ENCODE peak calls at places on chromosomes 1 and 21, in four cellular contexts. One of them, this sample, is unnamed.

GRCh38 chr1:228342627-228343210 is 63.9 kb downstream of the TRIM11 start:
- DNase-seq in GM12878: no peak
- DNase-seq in K562: no peak
- DNase-seq in HepG2: no peak
- DNase-seq in this sample: no peak

GRCh38 chr1:78673120-78673519 is 23.5 kb downstream of the IFI44 start:
- DNase-seq in GM12878: no peak
- DNase-seq in K562: no peak
- DNase-seq in HepG2: peak; percentile 11
- DNase-seq in this sample: no peak

GRCh38 chr21:32585042-32585710 is at the start of gene TCP10L:
- DNase-seq in GM12878: no peak
- DNase-seq in K562: no peak
- DNase-seq in HepG2: no peak
- DNase-seq in this sample: no peak

GRCh38 chr1:210132582-210132981 is 100.0 kb upstream of the SERTAD4 start:
- DNase-seq in GM12878: no peak
- DNase-seq in K562: peak; percentile 28
- DNase-seq in HepG2: no peak
- DNase-seq in this sample: peak; percentile 27

GRCh38 chr1:52139817-52140540 is 1.9 kb upstream of the ZFYVE9 start:
- DNase-seq in GM12878: peak; percentile 55
- DNase-seq in K562: no peak
- DNase-seq in HepG2: no peak
- DNase-seq in this sample: no peak

GRCh38 chr1:37233606-37234005 is 199.3 kb upstream of the GRIK3 start:
- DNase-seq in GM12878: no peak
- DNase-seq in K562: no peak
- DNase-seq in HepG2: no peak
- DNase-seq in this sample: no peak

GRCh38 chr1:162994921-162995320 is 74.2 kb upstream of the RGS4 start:
- DNase-seq in GM12878: no peak
- DNase-seq in K562: no peak
- DNase-seq in HepG2: no peak
- DNase-seq in this sample: no peak

GRCh38 chr1:156676820-156677615 is at the start of gene NES:
- DNase-seq in GM12878: no peak
- DNase-seq in K562: peak; percentile 89
- DNase-seq in HepG2: peak; percentile 75
- DNase-seq in this sample: peak; percentile 83

GRCh38 chr1:206808615-206809014 is 36.3 kb upstream of the IL10 start:
- DNase-seq in GM12878: no peak
- DNase-seq in K562: peak; percentile 59
- DNase-seq in HepG2: peak; percentile 6
- DNase-seq in this sample: no peak

GRCh38 chr1:192477630-192478029 is 97.9 kb upstream of the RGS1 start:
- DNase-seq in GM12878: peak; percentile 17
- DNase-seq in K562: no peak
- DNase-seq in HepG2: peak; percentile 16
- DNase-seq in this sample: no peak

GRCh38 chr1:169132512-169133227 is 26.2 kb downstream of the ATP1B1 start:
- DNase-seq in GM12878: no peak
- DNase-seq in K562: no peak
- DNase-seq in HepG2: no peak
- DNase-seq in this sample: no peak

GRCh38 chr21:31509108-31510017 is 150.1 kb upstream of the SOD1 start:
- DNase-seq in GM12878: peak; percentile 41
- DNase-seq in K562: peak; percentile 83
- DNase-seq in HepG2: peak; percentile 18
- DNase-seq in this sample: peak; percentile 81

GRCh38 chr1:183739082-183739481 is 65.8 kb upstream of the RGL1 start:
- DNase-seq in GM12878: no peak
- DNase-seq in K562: no peak
- DNase-seq in HepG2: no peak
- DNase-seq in this sample: no peak
- TF ChIP-seq FOXK2 in GM12878: no peak
- TF ChIP-seq FOXK2 in K562: no peak
- TF ChIP-seq FOXK2 in HepG2: no peak
- TF ChIP-seq FOXK2 in this sample: no peak

GRCh38 chr1:117114816-117115215 is 6.7 kb downstream of the TRIM45 start:
- DNase-seq in GM12878: no peak
- DNase-seq in K562: no peak
- DNase-seq in HepG2: no peak
- DNase-seq in this sample: no peak

GRCh38 chr1:117107364-117107763 is 14.2 kb downstream of the TRIM45 start:
- DNase-seq in GM12878: no peak
- DNase-seq in K562: no peak
- DNase-seq in HepG2: no peak
- DNase-seq in this sample: no peak

GRCh38 chr1:117112063-117112462 is 9.5 kb downstream of the TRIM45 start:
- DNase-seq in GM12878: no peak
- DNase-seq in K562: no peak
- DNase-seq in HepG2: no peak
- DNase-seq in this sample: no peak

GRCh38 chr1:117113199-117113598 is 8.3 kb downstream of the TRIM45 start:
- DNase-seq in GM12878: no peak
- DNase-seq in K562: no peak
- DNase-seq in HepG2: no peak
- DNase-seq in this sample: no peak

DNA sequence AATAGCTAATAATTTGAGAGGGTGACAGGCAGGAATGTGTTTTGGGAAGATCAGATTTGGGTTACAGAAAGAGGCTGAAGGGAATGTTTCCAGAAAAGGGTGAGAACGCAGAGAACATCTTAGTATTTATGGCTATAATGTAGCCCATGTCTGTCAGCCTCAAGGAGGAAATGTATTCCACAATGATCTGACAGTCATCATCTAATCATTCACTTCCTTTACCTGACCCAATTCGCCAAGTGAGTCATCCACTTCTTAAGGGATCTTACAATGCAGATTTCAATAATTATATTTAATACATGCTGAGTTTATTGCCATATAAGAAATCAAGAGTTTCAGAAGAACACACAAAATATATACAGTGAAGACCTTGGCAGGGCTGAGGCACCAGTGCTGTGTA is 10.8 kb downstream of the TRIM45 start:
- DNase-seq in GM12878: no peak
- DNase-seq in K562: no peak
- DNase-seq in HepG2: no peak
- DNase-seq in this sample: no peak
- TF ChIP-seq TARDBP in GM12878: no peak
- TF ChIP-seq TARDBP in K562: no peak
- TF ChIP-seq TARDBP in HepG2: no peak
- TF ChIP-seq TARDBP in this sample: no peak

DNA sequence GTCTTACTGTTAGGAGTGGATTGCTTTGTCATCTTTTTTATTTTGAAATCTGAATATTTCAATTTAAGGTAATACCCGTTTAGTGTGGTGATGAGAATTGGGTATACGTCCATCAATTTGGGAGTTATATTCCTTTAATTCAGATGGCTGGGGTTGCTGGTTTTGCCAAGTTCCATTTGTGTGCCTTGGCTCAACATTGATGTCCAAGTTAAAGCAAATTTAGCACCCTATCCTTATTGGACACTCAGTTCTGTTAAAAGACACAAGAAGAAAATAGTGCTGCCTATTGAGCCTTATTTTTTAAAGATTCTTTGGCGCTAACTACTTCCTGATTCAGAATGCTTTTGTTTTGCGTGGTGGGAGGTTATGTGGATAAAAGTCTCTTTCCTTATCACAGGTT is 40.6 kb downstream of the CAMTA1 start:
- DNase-seq in GM12878: no peak
- DNase-seq in K562: no peak
- DNase-seq in HepG2: no peak
- DNase-seq in this sample: no peak
- TF ChIP-seq FOXK2 in GM12878: no peak
- TF ChIP-seq FOXK2 in K562: no peak
- TF ChIP-seq FOXK2 in HepG2: no peak
- TF ChIP-seq FOXK2 in this sample: no peak

DNA sequence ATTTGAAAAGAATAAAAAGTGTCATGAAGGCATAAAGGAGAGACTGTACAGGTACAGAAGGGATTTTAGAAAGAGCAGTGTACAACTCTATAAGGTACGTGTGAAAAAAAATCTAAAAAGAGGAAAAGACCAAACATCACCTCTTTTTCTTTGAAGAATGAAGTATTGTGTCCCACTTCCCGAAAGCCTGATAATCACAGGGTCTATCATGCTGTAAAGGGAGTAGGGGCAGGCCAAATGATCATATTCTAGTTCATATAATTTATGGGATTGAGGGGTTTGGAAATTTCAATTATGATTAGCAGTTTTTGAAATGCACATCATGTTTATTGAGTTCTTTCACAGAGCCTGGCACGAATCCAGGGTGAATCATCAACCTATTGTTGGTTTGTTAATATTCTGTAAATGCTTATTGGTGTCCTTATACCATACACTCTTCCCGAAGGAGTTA is 910 bp upstream of the RERE start:
- DNase-seq in GM12878: no peak
- DNase-seq in K562: no peak
- DNase-seq in HepG2: no peak
- DNase-seq in this sample: no peak
- TF ChIP-seq TARDBP in GM12878: no peak
- TF ChIP-seq TARDBP in K562: no peak
- TF ChIP-seq TARDBP in HepG2: no peak
- TF ChIP-seq TARDBP in this sample: no peak

GRCh38 chr1:183588827-183589226 is 1.4 kb downstream of the NCF2 start:
- DNase-seq in GM12878: no peak
- DNase-seq in K562: no peak
- DNase-seq in HepG2: no peak
- DNase-seq in this sample: no peak

GRCh38 chr1:183590225-183591191 is at the start of gene NCF2:
- DNase-seq in GM12878: peak; percentile 96
- DNase-seq in K562: no peak
- DNase-seq in HepG2: no peak
- DNase-seq in this sample: no peak

GRCh38 chr1:183589384-183589783 is 875 bp downstream of the NCF2 start:
- DNase-seq in GM12878: no peak
- DNase-seq in K562: no peak
- DNase-seq in HepG2: no peak
- DNase-seq in this sample: no peak

GRCh38 chr1:183592733-183593132 is 2.5 kb upstream of the NCF2 start:
- DNase-seq in GM12878: no peak
- DNase-seq in K562: no peak
- DNase-seq in HepG2: no peak
- DNase-seq in this sample: no peak

GRCh38 chr1:183589836-183590224 is 429 bp downstream of the NCF2 start:
- DNase-seq in GM12878: no peak
- DNase-seq in K562: no peak
- DNase-seq in HepG2: no peak
- DNase-seq in this sample: no peak
- TF ChIP-seq FOXK2 in GM12878: no peak
- TF ChIP-seq FOXK2 in K562: no peak
- TF ChIP-seq FOXK2 in HepG2: no peak
- TF ChIP-seq FOXK2 in this sample: no peak

DNA sequence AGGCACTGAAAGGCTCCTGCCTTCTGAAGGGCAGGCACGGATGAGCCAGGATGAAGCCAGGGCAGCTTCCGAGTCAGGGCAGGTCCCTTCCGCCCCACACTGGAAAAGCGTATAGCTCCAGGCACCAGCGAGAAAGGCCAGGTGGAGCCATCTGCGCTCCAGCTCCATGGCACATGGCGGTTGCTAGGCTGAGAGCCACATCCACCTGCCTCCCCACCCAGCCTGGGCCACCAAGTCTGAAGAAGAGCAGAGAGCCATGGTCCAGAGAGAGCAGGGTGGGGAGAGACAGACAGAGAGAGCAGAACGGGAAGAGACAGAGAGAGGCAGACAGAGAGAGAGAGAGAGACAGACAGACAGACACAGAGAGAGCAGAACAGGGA is 5.3 kb downstream of the FNDC10 start:
- DNase-seq in GM12878: no peak
- DNase-seq in K562: no peak
- DNase-seq in HepG2: no peak
- DNase-seq in this sample: no peak
- TF ChIP-seq TARDBP in GM12878: no peak
- TF ChIP-seq TARDBP in K562: no peak
- TF ChIP-seq TARDBP in HepG2: no peak
- TF ChIP-seq TARDBP in this sample: no peak

GRCh38 chr1:234603221-234604204 is 6.5 kb downstream of the IRF2BP2 start:
- DNase-seq in GM12878: no peak
- DNase-seq in K562: peak; percentile 49
- DNase-seq in HepG2: peak; percentile 83
- DNase-seq in this sample: no peak

GRCh38 chr1:234601217-234602017 is 8.6 kb downstream of the IRF2BP2 start:
- DNase-seq in GM12878: no peak
- DNase-seq in K562: peak; percentile 77
- DNase-seq in HepG2: peak; percentile 64
- DNase-seq in this sample: no peak

GRCh38 chr1:234600418-234601216 is 9.4 kb downstream of the IRF2BP2 start:
- DNase-seq in GM12878: no peak
- DNase-seq in K562: peak; percentile 41
- DNase-seq in HepG2: peak; percentile 98
- DNase-seq in this sample: no peak

GRCh38 chr1:234604393-234604725 is 5.6 kb downstream of the IRF2BP2 start:
- DNase-seq in GM12878: no peak
- DNase-seq in K562: no peak
- DNase-seq in HepG2: no peak
- DNase-seq in this sample: no peak

GRCh38 chr1:234602334-234603220 is 7.4 kb downstream of the IRF2BP2 start:
- DNase-seq in GM12878: no peak
- DNase-seq in K562: peak; percentile 84
- DNase-seq in HepG2: peak; percentile 95
- DNase-seq in this sample: no peak
- TF ChIP-seq FOXK2 in GM12878: no peak
- TF ChIP-seq FOXK2 in K562: peak; percentile 75
- TF ChIP-seq FOXK2 in HepG2: no peak
- TF ChIP-seq FOXK2 in this sample: no peak

DNA sequence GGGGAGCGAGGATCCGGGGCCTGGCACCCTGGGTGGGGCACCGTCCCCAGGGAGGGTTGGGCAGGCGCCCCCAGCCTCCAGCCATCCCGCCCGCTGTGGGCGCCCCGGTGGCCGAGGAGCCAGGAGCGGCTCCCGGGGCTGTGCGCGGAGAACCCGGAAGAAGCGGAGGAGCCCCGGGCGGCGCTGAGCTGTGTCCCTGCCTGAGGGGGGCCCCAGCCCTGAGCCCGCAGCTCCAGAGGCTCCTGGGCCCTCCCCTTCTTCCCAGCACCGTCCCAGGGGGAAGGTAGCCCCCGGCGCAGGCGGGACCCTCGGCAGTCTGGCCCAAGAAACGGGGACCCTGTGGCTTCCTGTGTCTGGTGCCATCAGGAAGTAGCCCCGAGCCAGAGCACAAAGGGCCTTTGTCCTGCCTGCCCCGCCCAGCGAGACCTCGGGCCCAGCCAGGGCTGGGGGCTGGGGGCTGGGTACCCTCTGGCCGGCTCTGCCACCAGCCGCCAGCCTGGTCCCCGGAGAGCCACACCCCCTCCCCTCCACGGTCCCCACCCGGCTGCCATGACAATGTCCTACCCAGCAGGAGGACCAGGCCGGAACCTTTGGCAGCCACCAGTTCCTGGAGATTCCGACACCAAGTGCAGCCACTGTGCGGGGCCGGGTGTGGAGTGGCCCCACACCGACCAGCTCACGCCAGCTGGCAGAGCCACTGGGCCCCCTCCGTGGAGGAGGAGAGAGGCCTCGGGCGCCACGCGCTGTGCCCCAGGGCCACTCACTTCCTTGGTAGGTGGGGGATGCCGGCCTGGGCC is 15.6 kb upstream of the TTLL10 start:
- DNase-seq in GM12878: no peak
- DNase-seq in K562: peak; percentile 80
- DNase-seq in HepG2: peak; percentile 66
- DNase-seq in this sample: no peak
- TF ChIP-seq TARDBP in GM12878: no peak
- TF ChIP-seq TARDBP in K562: no peak
- TF ChIP-seq TARDBP in HepG2: no peak
- TF ChIP-seq TARDBP in this sample: no peak